ENCODE peak calls at places on chromosomes 16 and 17, in five cellular contexts. X, O, U, V and I are unnamed samples.

GRCh38 chr17:38729886-38730525 is at the start of gene CISD3:
- DNase-seq in X (peak), O (peak), U (no peak), V (peak), I (peak)

GRCh38 chr17:73620414-73620813 is 23.8 kb downstream of the SDK2 start:
- DNase-seq in X (no peak), O (peak), U (no peak), V (no peak), I (no peak)

GRCh38 chr17:65627892-65628622 is 66.6 kb upstream of the AXIN2 start:
- DNase-seq in X (no peak), O (no peak), U (no peak), V (peak), I (peak)

GRCh38 chr17:12070561-12070960 is 49.9 kb downstream of the MAP2K4 start:
- DNase-seq in X (no peak), O (no peak), U (peak), V (peak), I (no peak)

GRCh38 chr16:8961811-8962390 is 1.8 kb downstream of the USP7 start:
- DNase-seq in X (no peak), O (peak), U (no peak), V (no peak), I (no peak)

GRCh38 chr16:68486671-68487495 is 38.6 kb upstream of the SMPD3 start:
- DNase-seq in X (no peak), O (no peak), U (no peak), V (no peak), I (no peak)

GRCh38 chr16:25478476-25478875 is 213.3 kb upstream of the HS3ST4 start:
- DNase-seq in X (no peak), O (no peak), U (no peak), V (no peak), I (no peak)

GRCh38 chr17:8799001-8799850 is at the start of gene MFSD6L:
- DNase-seq in X (no peak), O (no peak), U (no peak), V (no peak), I (no peak)

GRCh38 chr17:34709108-34709779 is 129.9 kb downstream of the TMEM132E start:
- DNase-seq in X (no peak), O (no peak), U (no peak), V (no peak), I (no peak)

GRCh38 chr17:63420868-63421680 is 25.0 kb downstream of the CYB561 start:
- DNase-seq in X (no peak), O (no peak), U (no peak), V (no peak), I (no peak)

GRCh38 chr16:11737678-11738077 is 5.0 kb downstream of the TXNDC11 start:
- DNase-seq in X (no peak), O (no peak), U (no peak), V (no peak), I (no peak)

GRCh38 chr16:77599793-77600415 is 122.4 kb upstream of the NUDT7 start:
- DNase-seq in X (no peak), O (peak), U (no peak), V (peak), I (peak)

GRCh38 chr17:30449480-30449879 is 27.7 kb upstream of the GOSR1 start:
- DNase-seq in X (no peak), O (no peak), U (no peak), V (no peak), I (no peak)

GRCh38 chr16:55297062-55297909 is 26.7 kb upstream of the IRX6 start:
- DNase-seq in X (no peak), O (no peak), U (no peak), V (no peak), I (no peak)

GRCh38 chr16:20995711-20996110 is 95.1 kb downstream of the LYRM1 start:
- DNase-seq in X (no peak), O (no peak), U (no peak), V (no peak), I (no peak)

GRCh38 chr17:45276031-45276430 is 14.1 kb upstream of the SPATA32 start:
- DNase-seq in X (no peak), O (no peak), U (no peak), V (peak), I (no peak)

GRCh38 chr17:70613681-70614080 is 444.3 kb downstream of the KCNJ2 start:
- DNase-seq in X (no peak), O (no peak), U (no peak), V (no peak), I (no peak)

GRCh38 chr16:83817022-83817421 is 9.2 kb downstream of the HSBP1 start:
- DNase-seq in X (no peak), O (no peak), U (no peak), V (no peak), I (no peak)

GRCh38 chr16:1765826-1766225 is 5.5 kb downstream of the NME3 start:
- DNase-seq in X (no peak), O (no peak), U (no peak), V (no peak), I (no peak)

GRCh38 chr17:16942141-16943031 is 29.5 kb downstream of the TNFRSF13B start:
- DNase-seq in X (no peak), O (no peak), U (no peak), V (no peak), I (no peak)

GRCh38 chr17:75845058-75845711 is 981 bp upstream of the UNC13D start:
- DNase-seq in X (peak), O (peak), U (no peak), V (peak), I (peak)

GRCh38 chr16:67881557-67882220 is 3.0 kb upstream of the NRN1L start:
- DNase-seq in X (no peak), O (no peak), U (no peak), V (no peak), I (no peak)

GRCh38 chr17:17204041-17204591 is 2.0 kb downstream of the PLD6 start:
- DNase-seq in X (no peak), O (no peak), U (no peak), V (no peak), I (no peak)